ENCODE peak calls at places on chromosome 4, in four cellular contexts. J, F, L and D are unnamed samples.

GRCh38 chr4:166165829-166166420 is 292.9 kb downstream of the TLL1 start:
- DNase-seq in J (peak; percentile 19), F (peak; percentile 82), L (peak; percentile 81), D (peak; percentile 48)

GRCh38 chr4:185222598-185222997 is 13.2 kb downstream of the SNX25 start:
- DNase-seq in J (no peak), F (peak; percentile 84), L (peak; percentile 47), D (no peak)

GRCh38 chr4:53713296-53713695 is 122.0 kb upstream of the LNX1 start:
- DNase-seq in J (no peak), F (no peak), L (no peak), D (no peak)

GRCh38 chr4:133618963-133619362 is 469.9 kb downstream of the PCDH10 start:
- DNase-seq in J (no peak), F (no peak), L (no peak), D (no peak)

GRCh38 chr4:27009539-27009938 is 148.9 kb downstream of the STIM2 start:
- DNase-seq in J (no peak), F (peak; percentile 70), L (peak; percentile 89), D (no peak)

GRCh38 chr4:88107406-88108107 is 50.9 kb downstream of the ABCG2 start:
- DNase-seq in J (peak; percentile 22), F (peak; percentile 7), L (peak; percentile 43), D (no peak)

GRCh38 chr4:5660185-5660584 is 48.2 kb downstream of the EVC2 start:
- DNase-seq in J (no peak), F (peak; percentile 32), L (no peak), D (no peak)

GRCh38 chr4:38069271-38069760 is 109.1 kb downstream of the PTTG2 start:
- DNase-seq in J (peak; percentile 71), F (peak; percentile 84), L (peak; percentile 79), D (no peak)

GRCh38 chr4:94428884-94429283 is 22.9 kb upstream of the PDLIM5 start:
- DNase-seq in J (no peak), F (no peak), L (no peak), D (no peak)

GRCh38 chr4:99323761-99324160 is 2.6 kb upstream of the ADH1B start:
- DNase-seq in J (no peak), F (peak; percentile 95), L (peak; percentile 98), D (no peak)

GRCh38 chr4:39330353-39330752 is 35.8 kb downstream of the RFC1 start:
- DNase-seq in J (no peak), F (no peak), L (no peak), D (no peak)

GRCh38 chr4:66482186-66482585 is 811.9 kb upstream of the EPHA5 start:
- DNase-seq in J (no peak), F (no peak), L (no peak), D (no peak)

GRCh38 chr4:187663076-187663475 is 332.5 kb upstream of the ZFP42 start:
- DNase-seq in J (no peak), F (peak; percentile 40), L (peak; percentile 39), D (no peak)

GRCh38 chr4:78748361-78748760 is 27.8 kb upstream of the BMP2K start:
- DNase-seq in J (no peak), F (no peak), L (no peak), D (no peak)

GRCh38 chr4:15956179-15956850 is 6.7 kb downstream of the FGFBP2 start:
- DNase-seq in J (peak; percentile 79), F (peak; percentile 70), L (peak; percentile 59), D (peak; percentile 28)

DNA sequence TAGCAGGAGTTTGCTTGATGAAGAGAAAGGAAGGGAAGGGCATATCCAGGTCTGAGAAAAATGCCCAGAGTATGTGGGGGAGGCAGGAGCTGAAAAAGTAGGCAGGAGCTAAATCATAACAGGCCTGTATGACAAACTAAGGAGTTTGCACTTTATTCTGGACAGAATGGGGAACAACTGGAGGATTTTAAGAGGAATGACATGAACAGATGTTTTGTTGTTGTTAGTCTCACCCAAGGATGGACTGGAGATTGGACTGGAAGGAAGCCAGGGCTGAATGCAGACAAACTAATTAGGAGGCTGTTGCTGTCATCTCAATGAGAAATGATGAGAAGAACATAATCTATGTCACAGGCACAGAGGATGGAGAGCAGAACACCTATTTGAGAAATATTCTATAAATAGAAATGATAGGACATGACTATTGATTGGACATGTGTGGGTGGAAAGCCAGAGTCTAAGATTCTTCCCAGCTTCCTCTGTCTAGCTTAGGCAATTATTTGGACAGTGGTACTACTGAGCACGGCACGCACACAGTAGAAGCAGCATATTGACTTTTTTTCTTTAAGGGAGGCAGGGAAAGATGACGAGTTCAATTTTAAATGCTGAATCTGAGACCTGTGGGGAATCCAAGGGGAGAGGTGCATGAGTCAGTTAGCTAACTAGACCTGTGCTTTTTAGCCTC is 1.1 kb upstream of the USO1 start:
- DNase-seq in J (no peak), F (peak; percentile 75), L (no peak), D (no peak)
- H3K4me3 ChIP-seq in J (no peak overlapping the region), F (peak overlapping the region; percentile 76), L (peak overlapping the region; percentile 73), D (peak overlapping the region; percentile 96)

DNA sequence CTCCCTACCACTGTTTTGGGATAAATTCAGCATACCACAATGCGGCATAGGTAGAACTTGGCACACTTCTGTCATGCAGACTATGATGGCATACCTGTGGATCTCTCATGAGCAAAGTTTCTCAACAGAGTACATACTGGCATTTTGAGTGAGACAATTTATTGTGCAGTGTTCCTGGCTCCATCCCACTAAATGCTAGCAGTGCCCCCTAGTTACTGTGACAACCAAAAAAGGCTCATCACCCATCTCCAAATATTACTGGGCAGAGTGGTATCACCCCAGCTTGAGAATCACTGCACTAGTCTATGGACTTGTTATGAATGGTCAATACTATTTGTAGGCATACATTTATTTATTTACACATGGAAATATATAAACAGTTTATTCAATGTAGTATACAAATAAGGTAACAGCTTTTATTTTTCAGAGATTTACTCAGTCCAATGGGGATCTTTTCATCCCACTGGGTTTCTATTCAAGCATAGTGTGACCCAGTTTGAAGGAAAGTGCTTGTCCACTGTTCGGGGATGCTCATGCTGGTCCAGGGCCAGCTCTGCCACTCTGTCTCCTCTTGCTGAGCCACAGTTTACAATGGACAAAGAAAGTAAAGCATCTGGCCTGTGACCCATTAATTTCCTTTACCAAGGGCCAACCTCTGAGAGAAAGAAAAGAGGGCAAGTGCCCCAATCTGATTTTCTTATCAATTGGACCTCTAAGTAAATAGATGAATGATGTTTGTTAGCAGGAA is 81.0 kb upstream of the IL2 start:
- DNase-seq in J (no peak), F (no peak), L (no peak), D (no peak)
- TF ChIP-seq CTCF in J (no peak), F (no peak), L (no peak), D (no peak)

GRCh38 chr4:154030747-154031146 is 241.9 kb upstream of the SFRP2 start:
- DNase-seq in J (no peak), F (peak; percentile 88), L (no peak), D (no peak)
- H3K4me3 ChIP-seq in J (no peak overlapping the region), F (no peak overlapping the region), L (no peak overlapping the region), D (no peak overlapping the region)

GRCh38 chr4:126396703-126397102 is 1081.9 kb downstream of the FAT4 start:
- DNase-seq in J (no peak), F (no peak), L (no peak), D (no peak)
- TF ChIP-seq CTCF in J (no peak), F (no peak), L (no peak), D (no peak)